ENCODE peak calls at places on chromosomes 16 and 17, in four cellular contexts. U is nephron progenitor cell; W is stimulated activated CD4-positive, alpha-beta T cell treated with anti-CD3 and anti-CD28 coated beads, Interleukin-1b, Interleukin-23, amount 100 ng/mL, for 1 hour; T is activated naive CD8-positive, alpha-beta T cell treated with anti-CD3 and anti-CD28 coated beads for 36 hours. G is an unnamed sample.
A peak's percentile ranks its signal among the peaks of the same experiment; 100 is the strongest.

GRCh38 chr17:32625971-32626370 is 139.2 kb downstream of the CDK5R1 start:
- DNase-seq in U (no peak), W (no peak), T (no peak), G (no peak)

GRCh38 chr16:89553733-89554132 is 6.7 kb upstream of the RPL13 start:
- DNase-seq in U (no peak), W (no peak), T (no peak), G (no peak)

GRCh38 chr16:4404247-4404966 is 12.0 kb downstream of the CORO7 start:
- DNase-seq in U (peak; percentile 81), W (no peak), T (peak; percentile 45), G (peak; percentile 87)

GRCh38 chr17:62856594-62856993 is 48.5 kb upstream of the MARCHF10 start:
- DNase-seq in U (no peak), W (no peak), T (no peak), G (no peak)

GRCh38 chr17:72107100-72107499 is 13.7 kb upstream of the SOX9 start:
- DNase-seq in U (no peak), W (no peak), T (no peak), G (no peak)

GRCh38 chr16:89084411-89084810 is 9.2 kb upstream of the ACSF3 start:
- DNase-seq in U (no peak), W (no peak), T (no peak), G (no peak)

GRCh38 chr16:47511882-47512281 is 50.8 kb downstream of the PHKB start:
- DNase-seq in U (no peak), W (no peak), T (no peak), G (no peak)

GRCh38 chr16:21264226-21265036 is 13.7 kb downstream of the CRYM start:
- DNase-seq in U (peak; percentile 30), W (no peak), T (no peak), G (no peak)

GRCh38 chr16:54407596-54407995 is 121.0 kb upstream of the IRX3 start:
- DNase-seq in U (no peak), W (no peak), T (no peak), G (no peak)

GRCh38 chr16:66824006-66824405 is 6.8 kb downstream of the NAE1 start:
- DNase-seq in U (no peak), W (no peak), T (no peak), G (no peak)

GRCh38 chr17:44024853-44025252 is 10.1 kb upstream of the TMEM101 start:
- DNase-seq in U (no peak), W (no peak), T (no peak), G (no peak)

GRCh38 chr17:77072670-77073069 is 68.1 kb upstream of the SEC14L1 start:
- DNase-seq in U (no peak), W (no peak), T (no peak), G (no peak)

GRCh38 chr16:17773698-17774101 is 302.9 kb upstream of the XYLT1 start:
- DNase-seq in U (no peak), W (no peak), T (no peak), G (no peak)

GRCh38 chr17:16662936-16663335 is 9.3 kb upstream of the ZNF624 start:
- DNase-seq in U (no peak), W (no peak), T (no peak), G (no peak)

GRCh38 chr16:23072084-23072599 is 77.1 kb downstream of the USP31 start:
- DNase-seq in U (no peak), W (no peak), T (no peak), G (no peak)

GRCh38 chr17:1060991-1061390 is 64.1 kb downstream of the TIMM22 start:
- DNase-seq in U (no peak), W (no peak), T (peak; percentile 41), G (no peak)

GRCh38 chr17:77933777-77934398 is 24.6 kb upstream of the TNRC6C start:
- DNase-seq in U (no peak), W (no peak), T (no peak), G (no peak)

GRCh38 chr17:64123114-64123513 is 6.8 kb downstream of the ERN1 start:
- DNase-seq in U (no peak), W (no peak), T (no peak), G (no peak)

GRCh38 chr17:20279631-20280030 is 187.7 kb downstream of the LGALS9B start:
- DNase-seq in U (no peak), W (no peak), T (no peak), G (no peak)

GRCh38 chr17:5913641-5914040 is 156.5 kb upstream of the WSCD1 start:
- DNase-seq in U (no peak), W (no peak), T (no peak), G (peak; percentile 1)

GRCh38 chr16:2467301-2468141 is 3.6 kb upstream of the NTN3 start:
- DNase-seq in U (peak; percentile 68), W (no peak), T (peak; percentile 50), G (peak; percentile 79)

GRCh38 chr16:381788-382717 is at the start of gene PGAP6:
- DNase-seq in U (peak; percentile 70), W (peak; percentile 31), T (peak; percentile 77), G (no peak)

GRCh38 chr17:49880291-49881053 is 32.6 kb upstream of the TAC4 start:
- DNase-seq in U (peak; percentile 93), W (peak; percentile 26), T (peak; percentile 80), G (peak; percentile 97)

GRCh38 chr16:87778830-87779579 is 13.2 kb upstream of the KLHDC4 start:
- DNase-seq in U (peak; percentile 94), W (peak; percentile 79), T (peak; percentile 97), G (peak; percentile 94)

GRCh38 chr17:33014751-33015150 is 23.1 kb downstream of the SPACA3 start:
- DNase-seq in U (no peak), W (no peak), T (no peak), G (no peak)

GRCh38 chr16:81448154-81449131 is 3.8 kb downstream of the CMIP start:
- DNase-seq in U (peak; percentile 34), W (no peak), T (no peak), G (peak; percentile 78)

GRCh38 chr17:16352838-16353701 is at the start of gene CENPV:
- DNase-seq in U (peak; percentile 73), W (peak; percentile 15), T (peak; percentile 84), G (peak; percentile 89)

G was measured in ecto neural progenitor cell.